ENCODE peak calls at places on chromosomes 16 and 17, in seven cellular contexts. R is WERI-Rb-1; E is HTR-8/SVneo; M is iPS-NIHi11; Z is fibroblast of mammary gland; D is mammary epithelial cell; J is activated T-helper 1 cell treated with anti-CD3 and anti-CD28 coated beads, Interleukin-2, amount 50 U/mL, for 16 hours. G is an unnamed sample.

GRCh38 chr16:5072334-5073278 is 963 bp downstream of the ALG1 start:
- DNase-seq in R (no peak), E (no peak), M (no peak), Z (no peak), D (no peak), J (no peak), G (no peak)

GRCh38 chr16:15597822-15598647 is 44.9 kb downstream of the MARF1 start:
- DNase-seq in R (no peak), E (no peak), M (no peak), Z (no peak), D (no peak), J (no peak), G (no peak)

GRCh38 chr16:24681793-24682192 is 47.7 kb upstream of the TNRC6A start:
- DNase-seq in R (no peak), E (no peak), M (no peak), Z (peak; percentile 54), D (peak; percentile 83), J (no peak), G (no peak)

GRCh38 chr16:19130852-19131808 is 17.4 kb downstream of the ITPRIPL2 start:
- DNase-seq in R (peak; percentile 55), E (peak; percentile 60), M (peak; percentile 49), Z (peak; percentile 91), D (no peak), J (no peak), G (no peak)

GRCh38 chr16:28140788-28141618 is 70.8 kb downstream of the XPO6 start:
- DNase-seq in R (no peak), E (no peak), M (no peak), Z (no peak), D (no peak), J (peak; percentile 41), G (no peak)

GRCh38 chr16:47069841-47070584 is 73.7 kb downstream of the NETO2 start:
- DNase-seq in R (no peak), E (no peak), M (no peak), Z (no peak), D (no peak), J (no peak), G (no peak)

GRCh38 chr16:73124665-73125064 is 76.7 kb upstream of the ZFHX3 start:
- DNase-seq in R (no peak), E (no peak), M (no peak), Z (no peak), D (no peak), J (no peak), G (no peak)

GRCh38 chr16:84838383-84838948 is 18.7 kb downstream of the CRISPLD2 start:
- DNase-seq in R (no peak), E (no peak), M (no peak), Z (peak; percentile 59), D (no peak), J (no peak), G (no peak)

GRCh38 chr17:42760652-42761581 is at the start of gene RAMP2:
- DNase-seq in R (peak; percentile 69), E (no peak), M (peak; percentile 72), Z (no peak), D (no peak), J (no peak), G (no peak)

GRCh38 chr16:50449800-50450199 is 81.0 kb upstream of the BRD7 start:
- DNase-seq in R (no peak), E (no peak), M (no peak), Z (no peak), D (no peak), J (no peak), G (no peak)

GRCh38 chr17:20232611-20233010 is 223.5 kb downstream of the SPECC1 start:
- DNase-seq in R (no peak), E (no peak), M (no peak), Z (no peak), D (no peak), J (no peak), G (no peak)

GRCh38 chr17:68231536-68231935 is 16.3 kb upstream of the AMZ2 start:
- DNase-seq in R (no peak), E (no peak), M (no peak), Z (no peak), D (no peak), J (no peak), G (no peak)

GRCh38 chr17:51346218-51346982 is 86.1 kb downstream of the UTP18 start:
- DNase-seq in R (no peak), E (no peak), M (no peak), Z (no peak), D (no peak), J (no peak), G (no peak)

GRCh38 chr17:75864448-75864871 is 9.3 kb upstream of the WBP2 start:
- DNase-seq in R (no peak), E (no peak), M (no peak), Z (peak; percentile 63), D (no peak), J (no peak), G (no peak)

GRCh38 chr16:68563631-68564366 is 24.7 kb downstream of the ZFP90 start:
- DNase-seq in R (no peak), E (no peak), M (no peak), Z (no peak), D (no peak), J (no peak), G (no peak)

GRCh38 chr16:28179354-28179753 is 32.4 kb downstream of the XPO6 start:
- DNase-seq in R (no peak), E (no peak), M (no peak), Z (no peak), D (no peak), J (no peak), G (no peak)

GRCh38 chr16:1613240-1613639 is 1.1 kb downstream of the CRAMP1 start:
- DNase-seq in R (no peak), E (peak; percentile 12), M (no peak), Z (no peak), D (peak; percentile 14), J (no peak), G (no peak)

GRCh38 chr17:14038206-14038605 is 31.1 kb upstream of the COX10 start:
- DNase-seq in R (no peak), E (no peak), M (no peak), Z (no peak), D (no peak), J (no peak), G (no peak)

GRCh38 chr16:48300391-48300856 is 53.1 kb upstream of the ABCC11 start:
- DNase-seq in R (no peak), E (no peak), M (no peak), Z (peak; percentile 66), D (no peak), J (no peak), G (no peak)

GRCh38 chr16:67430504-67431076 is 331 bp upstream of the HSD11B2 start:
- DNase-seq in R (peak; percentile 40), E (no peak), M (no peak), Z (no peak), D (peak; percentile 33), J (no peak), G (no peak)

GRCh38 chr17:1153795-1154546 is 25.8 kb downstream of the ABR start:
- DNase-seq in R (peak; percentile 43), E (no peak), M (peak; percentile 86), Z (peak; percentile 63), D (peak; percentile 19), J (no peak), G (no peak)

GRCh38 chr17:63116967-63117366 is 150.9 kb downstream of the TANC2 start:
- DNase-seq in R (no peak), E (no peak), M (peak; percentile 53), Z (peak; percentile 45), D (peak; percentile 11), J (no peak), G (no peak)

GRCh38 chr16:50696575-50697420 is 3.4 kb downstream of the NOD2 start:
- DNase-seq in R (no peak), E (peak; percentile 24), M (no peak), Z (peak; percentile 81), D (peak; percentile 98), J (peak; percentile 42), G (no peak)

GRCh38 chr17:34862384-34862783 is 98.9 kb downstream of the CCT6B start:
- DNase-seq in R (peak; percentile 16), E (no peak), M (no peak), Z (no peak), D (no peak), J (no peak), G (no peak)

GRCh38 chr17:63002625-63003024 is 36.6 kb downstream of the TANC2 start:
- DNase-seq in R (no peak), E (no peak), M (no peak), Z (no peak), D (no peak), J (no peak), G (no peak)

GRCh38 chr16:27164280-27164837 is 39.0 kb upstream of the KDM8 start:
- DNase-seq in R (no peak), E (no peak), M (no peak), Z (no peak), D (no peak), J (no peak), G (no peak)

GRCh38 chr17:9002610-9003354 is 18.5 kb upstream of the NTN1 start:
- DNase-seq in R (peak; percentile 68), E (peak; percentile 54), M (peak; percentile 81), Z (no peak), D (peak; percentile 28), J (no peak), G (no peak)

G was measured in glomerular endothelial cell.